ENCODE peak calls at places on chromosomes 2 and 18, in six cellular contexts. E, X, J, I, B and F are unnamed samples.
A peak's percentile ranks its signal among the peaks of the same experiment; 100 is the strongest.

GRCh38 chr2:9110893-9111569 is 95.6 kb upstream of the ASAP2 start:
- DNase-seq in E (peak; percentile 45), I (peak; percentile 40), J (no peak), X (no peak), B (no peak), F (no peak)

GRCh38 chr2:180367831-180368230 is 360.7 kb upstream of the CWC22 start:
- DNase-seq in E (no peak), B (no peak), X (no peak), I (peak; percentile 59), J (no peak), F (no peak)

GRCh38 chr2:71208756-71209155 is 18.1 kb downstream of the PAIP2B start:
- DNase-seq in J (no peak), E (no peak), B (no peak), I (no peak), X (no peak), F (no peak)

GRCh38 chr2:64202206-64202864 is 58.1 kb upstream of the PELI1 start:
- DNase-seq in I (peak; percentile 33), X (no peak), J (no peak), B (no peak), E (no peak), F (no peak)

GRCh38 chr2:16818203-16818556 is 152.5 kb upstream of the CYRIA start:
- DNase-seq in J (no peak), X (no peak), B (no peak), I (no peak), E (no peak), F (no peak)

GRCh38 chr2:14182227-14182946 is 450.1 kb upstream of the LRATD1 start:
- DNase-seq in X (no peak), E (no peak), B (no peak), I (no peak), J (no peak), F (no peak)

GRCh38 chr2:84971799-84972790 is 1.1 kb downstream of the KCMF1 start:
- DNase-seq in J (no peak), E (peak; percentile 72), B (peak; percentile 67), I (peak; percentile 31), X (peak; percentile 59), F (peak; percentile 74)

GRCh38 chr2:172962824-172963223 is 112.8 kb upstream of the MAP3K20 start:
- DNase-seq in X (no peak), J (no peak), I (peak; percentile 48), E (no peak), B (no peak), F (peak; percentile 16)

GRCh38 chr2:158841839-158842238 is 46.7 kb downstream of the DAPL1 start:
- DNase-seq in E (no peak), J (no peak), X (no peak), B (no peak), I (peak; percentile 52), F (no peak)

GRCh38 chr18:13256444-13257305 is 38.1 kb downstream of the LDLRAD4 start:
- DNase-seq in I (no peak), E (no peak), J (no peak), X (no peak), B (no peak), F (peak; percentile 2)

GRCh38 chr2:47870668-47871540 is 35.4 kb downstream of the FBXO11 start:
- DNase-seq in X (no peak), I (no peak), B (no peak), J (no peak), E (no peak), F (no peak)

GRCh38 chr2:240589850-240590525 is 3.5 kb downstream of the CAPN10 start:
- DNase-seq in B (no peak), E (no peak), J (no peak), X (peak; percentile 35), I (no peak), F (no peak)

GRCh38 chr2:37282746-37283145 is 41.9 kb downstream of the PRKD3 start:
- DNase-seq in B (no peak), X (no peak), E (no peak), I (no peak), J (no peak), F (no peak)

GRCh38 chr2:175015340-175015739 is 10.2 kb upstream of the CHN1 start:
- DNase-seq in I (no peak), J (no peak), E (no peak), B (no peak), X (no peak), F (no peak)

GRCh38 chr2:230751062-230751461 is 38.4 kb downstream of the CAB39 start:
- DNase-seq in B (no peak), E (no peak), X (no peak), I (peak; percentile 61), J (no peak), F (no peak)

GRCh38 chr2:145022671-145023330 is 502.9 kb upstream of the ZEB2 start:
- DNase-seq in B (no peak), X (no peak), J (no peak), E (no peak), I (peak; percentile 84), F (no peak)